ENCODE peak calls at places on chromosomes 13 and 19, in ten cellular contexts. L is NK-92 treated with Interleukin-12 subunit alpha and Interleukin-12 subunit beta, amount 100 ng/mL, for 24 hours; T is RCC 7860; I is fibroblast of mammary gland; P is endothelial cell; O is HFF-Myc; N is T follicular helper cell; A is left ventricle myocardium inferior; K is activated T-cell treated with anti-CD3 and anti-CD28 coated beads, Interleukin-2, amount 50 U/mL, for 72 hours; X is naive thymus-derived CD4-positive, alpha-beta T cell. G is an unnamed sample.

GRCh38 chr13:88622362-88622973 is 951.3 kb downstream of the SLITRK5 start:
- DNase-seq in L (peak), T (no peak), I (no peak), P (no peak), O (no peak), N (no peak), A (no peak), K (no peak), X (no peak), G (no peak)

GRCh38 chr19:51417807-51418152 is 338 bp upstream of the SIGLEC10 start:
- DNase-seq in L (no peak), T (no peak), I (no peak), P (no peak), O (no peak), N (no peak), A (no peak), K (no peak), X (no peak), G (no peak)

GRCh38 chr19:48363500-48363809 is 285 bp downstream of the TMEM143 start:
- DNase-seq in L (no peak), T (no peak), I (peak), P (peak), O (no peak), N (no peak), A (no peak), K (peak), X (no peak), G (no peak)

GRCh38 chr13:68697551-68697950 is 1410.1 kb upstream of the ATXN8OS start:
- DNase-seq in L (no peak), T (no peak), I (no peak), P (no peak), O (no peak), N (no peak), A (no peak), K (no peak), X (no peak), G (no peak)

GRCh38 chr19:4676955-4677731 is 7.0 kb upstream of the MYDGF start:
- DNase-seq in L (no peak), T (no peak), I (peak), P (peak), O (peak), N (no peak), A (no peak), K (peak), X (no peak), G (peak)

GRCh38 chr13:97246596-97246995 is 24.5 kb downstream of the MBNL2 start:
- DNase-seq in L (no peak), T (no peak), I (no peak), P (no peak), O (no peak), N (no peak), A (no peak), K (no peak), X (no peak), G (no peak)

GRCh38 chr13:60229708-60230272 is 66.1 kb upstream of the DIAPH3 start:
- DNase-seq in L (no peak), T (peak), I (no peak), P (no peak), O (no peak), N (no peak), A (no peak), K (no peak), X (no peak), G (no peak)

GRCh38 chr19:48770223-48770622 is 14.9 kb downstream of the FGF21 start:
- DNase-seq in L (no peak), T (no peak), I (no peak), P (no peak), O (no peak), N (no peak), A (no peak), K (no peak), X (no peak), G (no peak)

GRCh38 chr13:50011461-50011860 is 3.8 kb upstream of the KCNRG start:
- DNase-seq in L (no peak), T (no peak), I (no peak), P (no peak), O (no peak), N (no peak), A (no peak), K (no peak), X (no peak), G (no peak)

GRCh38 chr13:80399340-80400163 is 58.6 kb upstream of the SPRY2 start:
- DNase-seq in L (peak), T (no peak), I (peak), P (no peak), O (peak), N (no peak), A (no peak), K (peak), X (no peak), G (no peak)

GRCh38 chr13:24178847-24179845 is 18.6 kb downstream of the SPATA13 start:
- DNase-seq in L (no peak), T (no peak), I (peak), P (no peak), O (no peak), N (no peak), A (no peak), K (peak), X (no peak), G (no peak)

GRCh38 chr19:14006766-14007562 is 844 bp upstream of the RFX1 start:
- DNase-seq in L (peak), T (no peak), I (no peak), P (peak), O (no peak), N (no peak), A (peak), K (no peak), X (peak), G (peak)

GRCh38 chr19:5765220-5765619 is 19.3 kb downstream of the PRR22 start:
- DNase-seq in L (no peak), T (no peak), I (no peak), P (no peak), O (no peak), N (no peak), A (no peak), K (no peak), X (no peak), G (no peak)

GRCh38 chr19:27672309-27673047 is 1540.5 kb downstream of the UQCRFS1 start:
- DNase-seq in L (no peak), T (no peak), I (no peak), P (no peak), O (no peak), N (no peak), A (peak), K (no peak), X (no peak), G (peak)

GRCh38 chr13:54799621-54800226 is 1771.1 kb downstream of the OLFM4 start:
- DNase-seq in L (no peak), T (no peak), I (no peak), P (no peak), O (no peak), N (no peak), A (no peak), K (no peak), X (no peak), G (no peak)

GRCh38 chr13:85709721-85710120 is 89.5 kb downstream of the SLITRK6 start:
- DNase-seq in L (no peak), T (no peak), I (no peak), P (no peak), O (no peak), N (no peak), A (no peak), K (no peak), X (no peak), G (no peak)

GRCh38 chr19:56637976-56638555 is 4.9 kb upstream of the SMIM17 start:
- DNase-seq in L (no peak), T (no peak), I (peak), P (peak), O (peak), N (no peak), A (peak), K (peak), X (peak), G (peak)

GRCh38 chr13:97766749-97767148 is 186.7 kb upstream of the IPO5 start:
- DNase-seq in L (no peak), T (no peak), I (peak), P (no peak), O (no peak), N (no peak), A (no peak), K (no peak), X (no peak), G (no peak)

GRCh38 chr13:55572862-55573261 is 1567.9 kb upstream of the PRR20A start:
- DNase-seq in L (no peak), T (no peak), I (no peak), P (no peak), O (no peak), N (no peak), A (no peak), K (no peak), X (no peak), G (no peak)

GRCh38 chr19:43798546-43799409 is 3.5 kb downstream of the LYPD5 start:
- DNase-seq in L (no peak), T (no peak), I (no peak), P (no peak), O (no peak), N (peak), A (no peak), K (peak), X (peak), G (no peak)

GRCh38 chr19:47813304-47813994 is 8.3 kb upstream of the CRX start:
- DNase-seq in L (peak), T (peak), I (peak), P (peak), O (peak), N (peak), A (peak), K (peak), X (peak), G (peak)

GRCh38 chr19:42098781-42099180 is 22.8 kb downstream of the ZNF574 start:
- DNase-seq in L (no peak), T (no peak), I (no peak), P (no peak), O (no peak), N (no peak), A (no peak), K (no peak), X (no peak), G (no peak)

GRCh38 chr19:5536337-5536894 is 31.3 kb downstream of the TINCR start:
- DNase-seq in L (no peak), T (no peak), I (peak), P (peak), O (no peak), N (no peak), A (peak), K (no peak), X (no peak), G (peak)

G was measured in ecto neural progenitor cell.